ENCODE peak calls at places on chromosomes 16 and 17, in nine cellular contexts. One of them, this sample, is unnamed.

GRCh38 chr16:86083382-86084002 is 184.5 kb downstream of the IRF8 start:
- DNase-seq in activated CD4-positive, alpha-beta T cell treated with anti-CD3 and anti-CD28 coated beads, Interleukin-2, amount 10 ng/mL, durations not matched to agents 24 days and 14 days: no peak
- DNase-seq in fibroblast of villous mesenchyme: no peak
- DNase-seq in head of caudate nucleus: no peak
- DNase-seq in transverse colon: no peak
- DNase-seq in stimulated activated CD4-positive, alpha-beta T cell treated with anti-CD3 and anti-CD28 coated beads, Interleukin-2, amount 100 ng/mL, for 48 hours: no peak
- DNase-seq in retina: no peak
- DNase-seq in Ammon's horn: no peak
- DNase-seq in hippocampal formation: no peak
- DNase-seq in this sample: no peak

GRCh38 chr16:90019201-90019542 is at the start of gene DBNDD1:
- DNase-seq in hippocampal formation: no peak
- DNase-seq in Ammon's horn: no peak
- DNase-seq in activated CD4-positive, alpha-beta T cell treated with anti-CD3 and anti-CD28 coated beads, Interleukin-2, amount 10 ng/mL, durations not matched to agents 24 days and 14 days: no peak
- DNase-seq in head of caudate nucleus: no peak
- DNase-seq in transverse colon: no peak
- DNase-seq in fibroblast of villous mesenchyme: no peak
- DNase-seq in stimulated activated CD4-positive, alpha-beta T cell treated with anti-CD3 and anti-CD28 coated beads, Interleukin-2, amount 100 ng/mL, for 48 hours: no peak
- DNase-seq in retina: no peak
- DNase-seq in this sample: no peak

GRCh38 chr17:62823111-62823895 is 15.2 kb upstream of the MARCHF10 start:
- DNase-seq in transverse colon: no peak
- DNase-seq in retina: no peak
- DNase-seq in fibroblast of villous mesenchyme: peak
- DNase-seq in hippocampal formation: no peak
- DNase-seq in head of caudate nucleus: no peak
- DNase-seq in stimulated activated CD4-positive, alpha-beta T cell treated with anti-CD3 and anti-CD28 coated beads, Interleukin-2, amount 100 ng/mL, for 48 hours: no peak
- DNase-seq in activated CD4-positive, alpha-beta T cell treated with anti-CD3 and anti-CD28 coated beads, Interleukin-2, amount 10 ng/mL, durations not matched to agents 24 days and 14 days: no peak
- DNase-seq in Ammon's horn: no peak
- DNase-seq in this sample: peak

GRCh38 chr17:8436169-8436932 is 667 bp downstream of the NDEL1 start:
- DNase-seq in retina: peak
- DNase-seq in stimulated activated CD4-positive, alpha-beta T cell treated with anti-CD3 and anti-CD28 coated beads, Interleukin-2, amount 100 ng/mL, for 48 hours: peak
- DNase-seq in fibroblast of villous mesenchyme: peak
- DNase-seq in transverse colon: peak
- DNase-seq in activated CD4-positive, alpha-beta T cell treated with anti-CD3 and anti-CD28 coated beads, Interleukin-2, amount 10 ng/mL, durations not matched to agents 24 days and 14 days: peak
- DNase-seq in hippocampal formation: no peak
- DNase-seq in head of caudate nucleus: peak
- DNase-seq in Ammon's horn: peak
- DNase-seq in this sample: peak

GRCh38 chr16:72837846-72838661 is 209.9 kb downstream of the ZFHX3 start:
- DNase-seq in stimulated activated CD4-positive, alpha-beta T cell treated with anti-CD3 and anti-CD28 coated beads, Interleukin-2, amount 100 ng/mL, for 48 hours: no peak
- DNase-seq in transverse colon: no peak
- DNase-seq in activated CD4-positive, alpha-beta T cell treated with anti-CD3 and anti-CD28 coated beads, Interleukin-2, amount 10 ng/mL, durations not matched to agents 24 days and 14 days: no peak
- DNase-seq in retina: peak
- DNase-seq in hippocampal formation: no peak
- DNase-seq in Ammon's horn: no peak
- DNase-seq in fibroblast of villous mesenchyme: no peak
- DNase-seq in head of caudate nucleus: no peak
- DNase-seq in this sample: peak

GRCh38 chr17:78316115-78316866 is 43.6 kb downstream of the SOCS3 start:
- DNase-seq in fibroblast of villous mesenchyme: no peak
- DNase-seq in Ammon's horn: no peak
- DNase-seq in head of caudate nucleus: no peak
- DNase-seq in retina: no peak
- DNase-seq in stimulated activated CD4-positive, alpha-beta T cell treated with anti-CD3 and anti-CD28 coated beads, Interleukin-2, amount 100 ng/mL, for 48 hours: no peak
- DNase-seq in activated CD4-positive, alpha-beta T cell treated with anti-CD3 and anti-CD28 coated beads, Interleukin-2, amount 10 ng/mL, durations not matched to agents 24 days and 14 days: no peak
- DNase-seq in hippocampal formation: no peak
- DNase-seq in transverse colon: no peak
- DNase-seq in this sample: no peak

GRCh38 chr17:17075037-17075755 is 32.9 kb downstream of the MPRIP start:
- DNase-seq in stimulated activated CD4-positive, alpha-beta T cell treated with anti-CD3 and anti-CD28 coated beads, Interleukin-2, amount 100 ng/mL, for 48 hours: no peak
- DNase-seq in hippocampal formation: no peak
- DNase-seq in transverse colon: no peak
- DNase-seq in activated CD4-positive, alpha-beta T cell treated with anti-CD3 and anti-CD28 coated beads, Interleukin-2, amount 10 ng/mL, durations not matched to agents 24 days and 14 days: peak
- DNase-seq in fibroblast of villous mesenchyme: peak
- DNase-seq in head of caudate nucleus: no peak
- DNase-seq in Ammon's horn: no peak
- DNase-seq in retina: peak
- DNase-seq in this sample: peak

GRCh38 chr16:72909196-72909595 is 138.7 kb downstream of the ZFHX3 start:
- DNase-seq in retina: no peak
- DNase-seq in Ammon's horn: no peak
- DNase-seq in stimulated activated CD4-positive, alpha-beta T cell treated with anti-CD3 and anti-CD28 coated beads, Interleukin-2, amount 100 ng/mL, for 48 hours: no peak
- DNase-seq in activated CD4-positive, alpha-beta T cell treated with anti-CD3 and anti-CD28 coated beads, Interleukin-2, amount 10 ng/mL, durations not matched to agents 24 days and 14 days: no peak
- DNase-seq in transverse colon: no peak
- DNase-seq in head of caudate nucleus: no peak
- DNase-seq in hippocampal formation: no peak
- DNase-seq in fibroblast of villous mesenchyme: no peak
- DNase-seq in this sample: no peak

GRCh38 chr17:46978489-46979022 is 497 bp downstream of the RPRML start:
- DNase-seq in fibroblast of villous mesenchyme: no peak
- DNase-seq in Ammon's horn: no peak
- DNase-seq in activated CD4-positive, alpha-beta T cell treated with anti-CD3 and anti-CD28 coated beads, Interleukin-2, amount 10 ng/mL, durations not matched to agents 24 days and 14 days: peak
- DNase-seq in transverse colon: no peak
- DNase-seq in retina: peak
- DNase-seq in hippocampal formation: no peak
- DNase-seq in head of caudate nucleus: no peak
- DNase-seq in stimulated activated CD4-positive, alpha-beta T cell treated with anti-CD3 and anti-CD28 coated beads, Interleukin-2, amount 100 ng/mL, for 48 hours: no peak
- DNase-seq in this sample: no peak

GRCh38 chr16:23640669-23640958 is 496 bp downstream of the PALB2 start:
- DNase-seq in Ammon's horn: no peak
- DNase-seq in hippocampal formation: no peak
- DNase-seq in head of caudate nucleus: no peak
- DNase-seq in transverse colon: no peak
- DNase-seq in activated CD4-positive, alpha-beta T cell treated with anti-CD3 and anti-CD28 coated beads, Interleukin-2, amount 10 ng/mL, durations not matched to agents 24 days and 14 days: no peak
- DNase-seq in fibroblast of villous mesenchyme: no peak
- DNase-seq in stimulated activated CD4-positive, alpha-beta T cell treated with anti-CD3 and anti-CD28 coated beads, Interleukin-2, amount 100 ng/mL, for 48 hours: no peak
- DNase-seq in retina: no peak
- DNase-seq in this sample: no peak

GRCh38 chr17:58666858-58667267 is 25.0 kb downstream of the TEX14 start:
- DNase-seq in stimulated activated CD4-positive, alpha-beta T cell treated with anti-CD3 and anti-CD28 coated beads, Interleukin-2, amount 100 ng/mL, for 48 hours: no peak
- DNase-seq in Ammon's horn: peak
- DNase-seq in retina: no peak
- DNase-seq in head of caudate nucleus: peak
- DNase-seq in hippocampal formation: peak
- DNase-seq in activated CD4-positive, alpha-beta T cell treated with anti-CD3 and anti-CD28 coated beads, Interleukin-2, amount 10 ng/mL, durations not matched to agents 24 days and 14 days: peak
- DNase-seq in fibroblast of villous mesenchyme: peak
- DNase-seq in transverse colon: peak
- DNase-seq in this sample: peak

GRCh38 chr17:980406-981291 is 1.1 kb upstream of the NXN start:
- DNase-seq in fibroblast of villous mesenchyme: peak
- DNase-seq in stimulated activated CD4-positive, alpha-beta T cell treated with anti-CD3 and anti-CD28 coated beads, Interleukin-2, amount 100 ng/mL, for 48 hours: peak
- DNase-seq in head of caudate nucleus: peak
- DNase-seq in retina: peak
- DNase-seq in activated CD4-positive, alpha-beta T cell treated with anti-CD3 and anti-CD28 coated beads, Interleukin-2, amount 10 ng/mL, durations not matched to agents 24 days and 14 days: peak
- DNase-seq in Ammon's horn: peak
- DNase-seq in hippocampal formation: peak
- DNase-seq in transverse colon: peak
- DNase-seq in this sample: peak